ENCODE peak calls at places on chromosomes 11 and 22, in ten cellular contexts. X is prostate gland, Z is Panc1, D is stomach, W is HCT116, I is SK-N-MC, R is suprapubic skin, H is transverse colon, T is GM23338, K is upper lobe of left lung. V is an unnamed sample.

GRCh38 chr11:56932572-56933235 is 56.0 kb upstream of the OR5AK2 start:
- DNase-seq in D (no peak), R (no peak), W (peak), K (no peak), X (peak), H (no peak), Z (peak), I (no peak), T (no peak), V (no peak)

GRCh38 chr11:112364962-112365481 is 104.4 kb upstream of the PLET1 start:
- DNase-seq in I (no peak), D (no peak), H (peak), X (peak), W (no peak), R (no peak), K (no peak), T (no peak), Z (peak), V (no peak)

GRCh38 chr22:19871845-19872778 is 17.4 kb upstream of the GNB1L start:
- DNase-seq in D (no peak), W (no peak), Z (no peak), I (no peak), T (no peak), K (no peak), H (no peak), R (peak), X (no peak), V (no peak)

GRCh38 chr11:127902405-127902804 is 685.0 kb downstream of the ETS1 start:
- DNase-seq in D (no peak), I (no peak), X (no peak), T (no peak), W (no peak), Z (no peak), K (no peak), R (no peak), H (no peak), V (no peak)

GRCh38 chr22:43136255-43136654 is 6.9 kb downstream of the MCAT start:
- DNase-seq in T (peak), H (peak), W (no peak), R (no peak), X (no peak), D (peak), Z (no peak), K (peak), I (no peak), V (peak)

GRCh38 chr22:31082606-31083376 is 1.7 kb downstream of the SMTN start:
- DNase-seq in Z (no peak), W (peak), R (peak), X (peak), H (peak), I (no peak), D (peak), K (peak), T (peak), V (peak)

GRCh38 chr11:392102-392777 is 1.8 kb upstream of the PKP3 start:
- DNase-seq in X (no peak), Z (no peak), T (no peak), R (no peak), D (no peak), K (no peak), W (no peak), I (no peak), H (no peak), V (no peak)

GRCh38 chr22:38835888-38836301 is 7.9 kb downstream of the NPTXR start:
- DNase-seq in X (no peak), H (no peak), I (no peak), D (no peak), R (no peak), K (no peak), T (peak), W (no peak), Z (no peak), V (no peak)

GRCh38 chr11:103624708-103625623 is 411.5 kb upstream of the DDI1 start:
- DNase-seq in I (no peak), H (no peak), T (peak), K (no peak), D (no peak), W (no peak), Z (no peak), R (no peak), X (no peak), V (no peak)
- TF ChIP-seq POLR2AphosphoS5 in I (no peak), H (no peak), T (no peak), K (no peak), D (no peak), W (no peak), Z (no peak), R (no peak), X (no peak), V (no peak)

DNA sequence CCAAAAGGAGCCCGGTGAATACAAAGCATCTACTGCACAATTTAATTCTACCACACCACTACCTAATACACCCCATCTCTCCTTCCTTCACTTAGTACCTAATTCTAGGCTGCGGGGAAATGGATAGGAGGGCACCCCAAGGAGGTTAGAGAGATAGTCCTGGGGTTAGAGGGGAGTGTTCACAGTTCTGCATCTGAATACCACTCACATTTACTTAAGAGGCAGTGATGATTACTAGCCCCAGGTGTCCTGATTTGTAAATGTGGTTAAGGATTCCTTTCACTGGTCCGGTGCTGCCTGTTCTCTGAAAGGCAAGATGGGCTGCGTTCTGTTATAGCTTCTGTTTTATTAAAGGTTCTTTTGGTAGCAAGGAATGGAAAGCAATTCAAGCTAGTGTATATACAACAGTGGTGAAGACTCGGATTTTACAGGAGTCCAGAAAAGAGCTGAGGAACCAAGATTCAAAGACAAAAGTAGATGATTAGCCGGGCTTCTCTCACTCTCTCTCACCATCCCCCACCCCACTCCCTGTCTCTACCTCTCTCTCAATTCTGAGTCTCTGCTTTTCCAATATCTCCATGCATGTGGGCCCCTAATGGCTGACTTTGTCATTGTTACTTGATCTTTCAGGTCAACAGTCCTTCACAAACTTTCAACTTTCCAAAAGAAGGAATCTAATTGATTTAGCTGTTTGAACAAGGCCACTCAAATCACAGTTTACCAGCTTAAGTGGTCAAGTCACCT is 8.7 kb upstream of the KCNA4 start:
- DNase-seq in K (no peak), W (no peak), R (no peak), D (no peak), X (no peak), Z (no peak), H (no peak), T (peak), I (no peak), V (no peak)
- TF ChIP-seq POLR2AphosphoS5 in K (no peak), W (no peak), R (no peak), D (no peak), X (no peak), Z (no peak), H (no peak), T (peak), I (no peak), V (no peak)

GRCh38 chr11:75781296-75781695 is 12.7 kb downstream of the DGAT2 start:
- DNase-seq in X (no peak), W (no peak), I (no peak), D (no peak), K (no peak), Z (no peak), H (no peak), T (no peak), R (no peak), V (no peak)

GRCh38 chr11:75784085-75784478 is 15.5 kb downstream of the DGAT2 start:
- DNase-seq in T (no peak), D (no peak), H (no peak), X (no peak), W (no peak), R (no peak), K (no peak), Z (no peak), I (no peak), V (no peak)

GRCh38 chr11:75781831-75782230 is 13.3 kb downstream of the DGAT2 start:
- DNase-seq in Z (no peak), D (no peak), H (no peak), X (no peak), K (no peak), W (no peak), R (no peak), T (no peak), I (no peak), V (no peak)

GRCh38 chr11:75783416-75784084 is 15.0 kb downstream of the DGAT2 start:
- DNase-seq in X (no peak), K (no peak), T (no peak), I (no peak), H (no peak), D (no peak), Z (no peak), R (no peak), W (no peak), V (no peak)

DNA sequence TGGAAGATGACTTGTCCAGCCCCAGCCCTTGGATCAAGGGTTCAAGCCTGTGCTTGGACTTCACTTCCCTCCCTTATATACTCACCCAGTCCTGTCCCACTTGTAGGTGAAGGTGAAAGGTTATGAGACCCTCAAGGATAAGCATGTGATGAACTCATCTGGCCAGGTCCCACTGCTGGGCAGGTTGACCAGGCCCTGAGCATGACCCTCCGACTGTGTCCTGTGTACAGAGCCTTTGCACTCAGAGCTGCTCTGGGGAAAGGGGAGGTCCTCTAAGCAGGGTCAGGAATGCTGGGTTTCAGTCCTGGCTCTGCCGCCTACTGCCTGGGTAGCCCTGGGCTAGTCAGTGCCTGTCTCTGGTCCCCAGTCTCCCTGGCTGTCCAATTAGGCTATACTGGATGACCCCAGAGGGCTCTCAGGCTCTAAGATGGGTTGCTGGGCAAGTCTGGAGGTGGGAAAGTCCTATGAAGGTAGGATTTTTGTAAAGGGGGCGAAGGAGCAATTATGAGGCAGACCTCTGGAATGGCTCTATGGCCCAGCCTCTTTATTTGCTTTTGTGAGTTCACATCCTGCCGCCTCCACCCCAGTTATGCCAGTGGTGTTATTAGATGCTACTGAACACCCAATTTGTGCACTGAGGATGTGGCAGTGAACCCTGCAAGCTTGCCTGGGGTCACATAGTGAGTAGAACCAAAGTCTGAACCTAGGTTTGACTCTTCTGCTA is 14.1 kb downstream of the DGAT2 start:
- DNase-seq in R (no peak), Z (no peak), D (no peak), T (no peak), K (no peak), W (no peak), X (no peak), H (no peak), I (no peak), V (no peak)
- TF ChIP-seq POLR2AphosphoS5 in R (no peak), Z (no peak), D (no peak), T (no peak), K (no peak), W (no peak), X (no peak), H (no peak), I (no peak), V (no peak)

GRCh38 chr22:35305525-35306070 is 5.9 kb downstream of the TOM1 start:
- DNase-seq in D (no peak), T (no peak), K (no peak), W (no peak), I (no peak), X (no peak), Z (no peak), R (no peak), H (no peak), V (no peak)

GRCh38 chr22:35303029-35303624 is 3.4 kb downstream of the TOM1 start:
- DNase-seq in W (no peak), K (no peak), X (no peak), R (peak), Z (no peak), D (no peak), H (no peak), T (no peak), I (no peak), V (no peak)

GRCh38 chr22:35299717-35300497 is at the start of gene TOM1:
- DNase-seq in Z (peak), X (peak), K (peak), I (peak), D (peak), T (peak), H (peak), W (peak), R (peak), V (peak)

GRCh38 chr22:35299217-35299716 is 427 bp upstream of the TOM1 start:
- DNase-seq in T (no peak), H (no peak), Z (peak), R (no peak), I (no peak), D (no peak), W (no peak), K (no peak), X (no peak), V (no peak)

GRCh38 chr22:35301370-35301874 is 1.7 kb downstream of the TOM1 start:
- DNase-seq in H (peak), D (no peak), R (peak), Z (peak), W (no peak), K (peak), X (no peak), I (peak), T (peak), V (no peak)
- TF ChIP-seq POLR2AphosphoS5 in H (peak), D (no peak), R (peak), Z (no peak), W (no peak), K (peak), X (no peak), I (no peak), T (no peak), V (no peak)

DNA sequence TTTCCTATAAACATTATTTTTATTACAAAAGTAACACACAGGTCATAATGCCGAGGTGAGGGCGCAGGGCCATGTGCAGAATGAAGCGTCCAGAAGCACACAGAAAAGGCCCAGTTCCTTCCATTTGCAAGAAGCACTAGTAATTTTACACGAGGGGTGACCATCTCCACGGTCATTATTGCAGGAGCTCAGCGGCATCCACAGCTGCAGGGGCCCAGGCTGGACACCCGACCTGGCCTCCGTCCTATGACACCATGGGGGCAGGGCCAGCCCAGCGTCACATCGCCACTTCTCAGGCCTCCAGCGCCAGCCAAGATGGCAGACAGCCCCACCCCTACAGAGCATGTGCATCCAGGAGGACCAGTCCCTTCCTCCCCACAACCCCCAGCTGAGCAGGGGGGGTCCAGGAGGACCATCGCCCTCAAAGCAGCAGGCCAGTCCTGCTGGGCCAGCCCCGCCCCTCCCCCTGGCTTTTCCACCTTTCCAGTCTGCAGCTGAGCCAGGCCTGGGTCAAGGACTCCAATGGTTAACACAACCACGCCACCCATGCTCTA is 3.5 kb downstream of the IGF2 start:
- DNase-seq in H (no peak), W (no peak), X (no peak), K (no peak), Z (no peak), R (no peak), I (no peak), T (no peak), D (no peak), V (no peak)
- TF ChIP-seq POLR2AphosphoS5 in H (no peak), W (no peak), X (no peak), K (no peak), Z (no peak), R (no peak), I (no peak), T (no peak), D (no peak), V (no peak)

DNA sequence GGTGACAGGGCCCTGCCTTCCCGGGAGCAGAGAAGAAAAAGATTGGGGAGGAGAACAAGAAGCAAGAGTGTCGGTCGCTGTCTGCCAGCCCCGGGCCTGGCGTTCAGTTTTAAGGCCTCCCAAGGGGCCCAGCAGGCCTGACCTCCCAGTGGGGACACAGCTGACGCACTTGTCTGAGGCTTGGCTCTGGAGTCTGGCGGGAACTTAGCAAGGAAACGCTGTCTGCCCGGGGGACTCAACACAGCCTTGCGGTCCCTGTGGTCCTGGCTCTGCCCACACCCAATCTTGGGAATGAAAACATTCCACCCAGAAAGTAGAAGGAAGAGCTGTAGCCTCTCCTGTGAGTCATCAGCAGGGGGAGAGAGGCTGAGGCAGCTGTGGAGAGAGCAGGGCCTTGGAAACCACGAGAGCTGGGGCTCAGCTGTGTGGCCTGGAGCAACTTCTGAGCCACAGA is 54.4 kb downstream of the TRAF6 start:
- DNase-seq in R (peak), W (no peak), T (peak), I (no peak), X (no peak), H (peak), K (peak), Z (no peak), D (peak), V (no peak)
- TF ChIP-seq POLR2AphosphoS5 in R (peak), W (no peak), T (no peak), I (no peak), X (no peak), H (peak), K (no peak), Z (no peak), D (no peak), V (no peak)

GRCh38 chr22:40204331-40205116 is 26.8 kb downstream of the TNRC6B start:
- DNase-seq in T (no peak), K (no peak), D (no peak), I (no peak), Z (no peak), X (no peak), R (peak), W (no peak), H (no peak), V (no peak)
- TF ChIP-seq POLR2AphosphoS5 in T (no peak), K (no peak), D (no peak), I (no peak), Z (no peak), X (no peak), R (no peak), W (no peak), H (peak), V (no peak)

DNA sequence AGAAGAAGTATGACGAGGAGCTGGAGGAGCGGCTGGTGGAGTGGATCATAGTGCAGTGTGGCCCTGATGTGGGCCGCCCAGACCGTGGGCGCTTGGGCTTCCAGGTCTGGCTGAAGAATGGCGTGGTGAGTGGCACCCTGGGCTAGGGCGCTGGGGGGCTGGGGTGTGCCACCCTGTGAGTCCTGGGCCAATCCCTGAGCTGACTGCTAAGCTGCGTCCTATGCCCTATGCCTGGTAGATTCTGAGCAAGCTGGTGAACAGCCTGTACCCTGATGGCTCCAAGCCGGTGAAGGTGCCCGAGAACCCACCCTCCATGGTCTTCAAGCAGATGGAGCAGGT is 3.9 kb downstream of the TAGLN start:
- DNase-seq in D (no peak), I (no peak), T (no peak), K (no peak), W (no peak), H (no peak), X (no peak), Z (no peak), R (no peak), V (no peak)
- TF ChIP-seq POLR2AphosphoS5 in D (no peak), I (no peak), T (no peak), K (no peak), W (no peak), H (peak), X (no peak), Z (no peak), R (no peak), V (no peak)

GRCh38 chr11:62830904-62831519 is 839 bp downstream of the STX5 start:
- DNase-seq in R (peak), T (peak), K (no peak), I (no peak), H (no peak), W (peak), X (no peak), D (no peak), Z (no peak), V (no peak)

GRCh38 chr11:62835336-62835735 is 2.7 kb upstream of the TEX54 start:
- DNase-seq in X (no peak), W (no peak), D (no peak), Z (no peak), R (no peak), I (no peak), K (no peak), T (no peak), H (no peak), V (no peak)

GRCh38 chr11:62832346-62833234 is at the start of gene TEX54:
- DNase-seq in I (no peak), H (peak), T (no peak), Z (no peak), W (no peak), K (peak), X (peak), R (peak), D (peak), V (no peak)

DNA sequence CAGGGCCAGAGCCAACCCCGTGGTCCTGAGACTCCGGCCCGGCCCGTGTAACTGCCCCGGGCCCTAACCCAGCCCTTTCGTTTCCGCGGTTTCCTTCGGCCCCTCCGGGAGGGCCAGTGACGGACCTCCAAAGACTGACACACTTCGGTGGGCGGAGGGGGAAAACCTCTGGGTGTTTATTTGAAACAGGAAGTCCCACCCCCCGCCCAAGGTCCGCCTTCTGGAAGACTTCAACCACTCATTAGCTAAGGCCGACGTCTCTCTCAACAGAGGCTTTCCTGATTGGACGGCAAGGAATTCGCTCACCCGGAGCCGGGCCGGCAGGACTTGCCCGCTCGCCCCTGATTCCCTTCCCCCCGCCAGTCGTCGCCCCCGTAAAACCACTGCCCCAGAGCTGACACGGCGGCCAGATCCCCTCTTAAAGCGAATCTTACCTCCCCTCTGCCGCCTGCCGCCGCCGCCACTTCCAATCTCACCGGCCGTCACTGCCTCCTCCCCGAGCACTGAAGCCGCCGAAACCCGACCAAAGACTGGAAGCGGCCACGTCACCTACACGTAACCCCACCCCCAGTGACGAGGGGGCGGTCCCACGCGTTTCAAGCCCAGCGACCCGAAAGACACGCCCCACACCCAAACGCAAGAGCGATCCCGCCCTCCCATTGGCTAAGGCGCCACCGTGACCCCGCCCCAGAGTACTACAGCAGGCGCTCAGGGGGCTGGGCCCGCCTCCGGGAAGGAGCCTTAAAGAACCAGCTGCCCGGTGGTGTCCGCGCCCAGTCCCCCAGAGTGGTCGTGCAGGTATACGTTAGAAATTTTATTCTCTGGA is at the start of gene STX5:
- DNase-seq in R (peak), T (peak), K (peak), I (peak), W (peak), D (peak), Z (peak), H (peak), X (peak), V (peak)
- TF ChIP-seq POLR2AphosphoS5 in R (peak), T (peak), K (peak), I (peak), W (peak), D (peak), Z (peak), H (peak), X (peak), V (peak)

GRCh38 chr11:67410369-67410831 is 5.1 kb upstream of the CARNS1 start:
- DNase-seq in I (no peak), H (no peak), D (no peak), K (no peak), Z (no peak), T (no peak), X (no peak), R (no peak), W (no peak), V (no peak)
- TF ChIP-seq POLR2AphosphoS5 in I (no peak), H (no peak), D (no peak), K (no peak), Z (no peak), T (no peak), X (no peak), R (no peak), W (no peak), V (no peak)